ENCODE peak calls at places on chromosomes 7 and 10, in ten cellular contexts. B, J, Y, A, L, V, P, E, O and D are unnamed samples.
A peak's percentile ranks its signal among the peaks of the same experiment; 100 is the strongest.

GRCh38 chr7:122166708-122167107 is 22.7 kb upstream of the AASS start:
- DNase-seq in J (no peak), P (no peak), V (no peak), Y (no peak), B (no peak), L (peak; percentile 63), A (no peak), E (no peak), O (no peak), D (no peak)

GRCh38 chr7:36473454-36474282 is 84.0 kb downstream of the ANLN start:
- DNase-seq in J (peak; percentile 89), B (no peak), E (no peak), Y (peak; percentile 39), A (peak; percentile 55), L (peak; percentile 40), P (no peak), O (peak; percentile 51), V (no peak), D (no peak)

GRCh38 chr7:155807013-155807804 is 5.1 kb downstream of the SHH start:
- DNase-seq in Y (no peak), E (no peak), A (no peak), V (no peak), J (no peak), O (no peak), B (peak; percentile 55), P (no peak), L (no peak), D (no peak)

GRCh38 chr7:18541189-18541870 is 45.8 kb downstream of the HDAC9 start:
- DNase-seq in E (no peak), O (no peak), J (no peak), A (no peak), P (peak; percentile 64), V (no peak), B (no peak), Y (peak; percentile 86), L (peak; percentile 88), D (no peak)

GRCh38 chr7:42233939-42234338 is 3.1 kb downstream of the GLI3 start:
- DNase-seq in E (no peak), O (no peak), A (no peak), J (no peak), V (no peak), P (no peak), L (no peak), Y (no peak), B (no peak), D (no peak)

GRCh38 chr10:119113805-119114732 is 10.2 kb downstream of the DENND10 start:
- DNase-seq in B (no peak), Y (no peak), O (no peak), L (no peak), V (no peak), A (no peak), E (no peak), J (no peak), P (peak; percentile 81), D (no peak)

GRCh38 chr10:51802030-51802429 is 102.6 kb upstream of the CSTF2T start:
- DNase-seq in V (no peak), B (no peak), Y (no peak), J (no peak), A (no peak), P (no peak), O (no peak), E (no peak), L (no peak), D (no peak)

GRCh38 chr7:55095672-55096071 is 76.9 kb downstream of the EGFR start:
- DNase-seq in B (no peak), J (no peak), V (no peak), A (no peak), Y (no peak), P (no peak), L (no peak), E (no peak), O (no peak), D (no peak)

GRCh38 chr7:102872460-102872859 is 40.3 kb upstream of the LRRC17 start:
- DNase-seq in O (no peak), P (no peak), Y (no peak), V (no peak), A (no peak), E (no peak), L (peak; percentile 98), J (no peak), B (no peak), D (no peak)

GRCh38 chr10:107144490-107144889 is 20.0 kb downstream of the SORCS1 start:
- DNase-seq in E (no peak), P (no peak), O (no peak), Y (no peak), V (no peak), B (no peak), A (no peak), L (no peak), J (peak; percentile 53), D (no peak)

GRCh38 chr10:71213127-71213616 is 802 bp downstream of the UNC5B start:
- DNase-seq in E (no peak), B (peak; percentile 71), P (peak; percentile 84), J (peak; percentile 66), O (no peak), A (peak; percentile 75), L (peak; percentile 56), V (no peak), Y (peak; percentile 79), D (no peak)

GRCh38 chr7:13724631-13725566 is 264.6 kb downstream of the ETV1 start:
- DNase-seq in A (no peak), L (no peak), Y (no peak), J (no peak), E (no peak), O (no peak), B (no peak), P (no peak), V (no peak), D (no peak)
- TF ChIP-seq POLR2AphosphoS5 in A (no peak), L (no peak), Y (no peak), J (no peak), E (no peak), O (no peak), B (no peak), P (no peak), V (no peak), D (no peak)

GRCh38 chr10:110881905-110882304 is 10.2 kb downstream of the PDCD4 start:
- DNase-seq in B (no peak), A (no peak), J (no peak), P (no peak), O (no peak), V (no peak), Y (no peak), E (no peak), L (no peak), D (no peak)

GRCh38 chr10:110883924-110884323 is 12.2 kb downstream of the PDCD4 start:
- DNase-seq in V (no peak), O (no peak), B (no peak), L (no peak), E (no peak), J (no peak), A (no peak), Y (no peak), P (no peak), D (no peak)

GRCh38 chr10:110887560-110887959 is 15.8 kb downstream of the PDCD4 start:
- DNase-seq in O (no peak), A (no peak), J (no peak), V (no peak), E (no peak), L (no peak), Y (no peak), P (no peak), B (no peak), D (no peak)

GRCh38 chr10:110881247-110881646 is 9.5 kb downstream of the PDCD4 start:
- DNase-seq in E (no peak), O (no peak), Y (no peak), V (no peak), J (no peak), P (peak; percentile 58), L (no peak), A (no peak), B (no peak), D (no peak)

GRCh38 chr10:110885932-110886674 is 14.4 kb downstream of the PDCD4 start:
- DNase-seq in L (no peak), P (no peak), O (no peak), J (no peak), E (no peak), A (no peak), V (no peak), Y (no peak), B (no peak), D (no peak)
- H3K4me3 ChIP-seq in L (no peak overlapping the region), P (no peak overlapping the region), O (no peak overlapping the region), J (no peak overlapping the region), E (no peak overlapping the region), A (no peak overlapping the region), V (no peak overlapping the region), Y (no peak overlapping the region), B (no peak overlapping the region), D (no peak overlapping the region)

GRCh38 chr10:43386981-43387677 is 15.7 kb downstream of the FXYD4 start:
- DNase-seq in B (peak; percentile 70), L (no peak), V (no peak), A (no peak), J (no peak), Y (no peak), E (no peak), P (peak; percentile 60), O (no peak), D (no peak)

GRCh38 chr10:43386549-43386948 is 15.1 kb downstream of the FXYD4 start:
- DNase-seq in E (no peak), J (no peak), B (peak; percentile 52), L (no peak), Y (no peak), P (no peak), V (no peak), O (no peak), A (no peak), D (no peak)

GRCh38 chr10:43383204-43383971 is 12.0 kb downstream of the FXYD4 start:
- DNase-seq in B (peak; percentile 44), V (no peak), P (peak; percentile 45), Y (no peak), L (no peak), O (no peak), J (no peak), A (no peak), E (no peak), D (no peak)

GRCh38 chr10:43385412-43386004 is 14.1 kb downstream of the FXYD4 start:
- DNase-seq in L (no peak), O (no peak), J (no peak), P (peak; percentile 24), V (no peak), Y (no peak), B (peak; percentile 4), E (no peak), A (no peak), D (no peak)

GRCh38 chr10:43384252-43385221 is 13.1 kb downstream of the FXYD4 start:
- DNase-seq in V (no peak), J (no peak), B (peak; percentile 64), E (no peak), L (no peak), P (peak; percentile 58), A (no peak), Y (no peak), O (no peak), D (no peak)
- TF ChIP-seq POLR2A in V (no peak), J (peak; percentile 70), B (no peak), E (no peak), L (peak; percentile 58), P (no peak), A (no peak), Y (no peak), O (peak; percentile 95), D (no peak)

DNA sequence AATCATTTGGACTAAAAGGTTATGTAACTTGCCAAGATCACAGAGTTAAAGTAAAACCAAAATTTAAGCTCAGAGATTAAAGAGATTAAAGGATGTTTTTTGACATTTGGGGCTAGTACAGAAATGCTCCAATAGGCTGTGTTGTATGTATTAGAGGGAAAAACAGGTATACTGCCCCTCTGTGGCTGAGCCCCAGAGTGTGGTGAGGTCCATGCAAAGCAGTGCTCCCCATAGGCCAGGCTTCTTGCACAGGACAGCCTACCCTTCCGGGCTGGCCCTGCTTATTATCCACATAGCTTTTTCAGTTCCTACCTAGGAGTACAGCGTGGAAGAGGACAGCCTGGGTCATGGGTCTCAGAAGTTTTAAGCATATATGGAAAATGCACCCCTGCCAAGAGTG is 322.9 kb downstream of the POM121L12 start:
- DNase-seq in P (no peak), L (no peak), Y (no peak), V (no peak), O (no peak), B (no peak), A (no peak), E (no peak), J (no peak), D (no peak)
- TF ChIP-seq POLR2AphosphoS5 in P (no peak), L (no peak), Y (no peak), V (no peak), O (no peak), B (no peak), A (no peak), E (no peak), J (no peak), D (no peak)